ENCODE peak calls at places on chromosomes 11 and 22, in eight cellular contexts. Q is hypothalamus; R is activated CD8-positive, alpha-beta memory T cell treated with anti-CD3 and anti-CD28 coated beads for 48 hours; F is activated T-helper 1 cell treated with anti-CD3 and anti-CD28 coated beads, Interleukin-2, amount 50 U/mL, for 16 hours; C is cerebellar nuclear complex; P is GM12892; H is NCI-H1436; L is A549. O is an unnamed sample.

GRCh38 chr11:46330887-46331652 is 16.2 kb upstream of the DGKZ start:
- DNase-seq in H (no peak), C (no peak), L (no peak), Q (no peak), R (no peak), F (no peak), P (no peak), O (no peak)

GRCh38 chr11:27313157-27313821 is 49.7 kb downstream of the CCDC34 start:
- DNase-seq in Q (no peak), L (no peak), R (no peak), F (no peak), C (no peak), P (no peak), H (no peak), O (no peak)

GRCh38 chr22:30607300-30607930 is 441 bp downstream of the TCN2 start:
- DNase-seq in H (no peak), C (no peak), Q (no peak), F (no peak), L (no peak), R (no peak), P (no peak), O (no peak)

GRCh38 chr11:27464155-27464759 is 8.3 kb downstream of the LGR4 start:
- DNase-seq in L (no peak), C (no peak), Q (no peak), P (no peak), H (no peak), R (no peak), F (no peak), O (no peak)

GRCh38 chr22:45603631-45604030 is 68.0 kb upstream of the ATXN10 start:
- DNase-seq in L (no peak), F (no peak), P (no peak), Q (no peak), R (no peak), C (no peak), H (peak), O (no peak)

GRCh38 chr11:72965672-72966071 is 151.5 kb downstream of the ATG16L2 start:
- DNase-seq in P (no peak), R (no peak), F (no peak), H (no peak), C (no peak), L (no peak), Q (no peak), O (no peak)

GRCh38 chr11:12280838-12281565 is 96.4 kb upstream of the PARVA start:
- DNase-seq in P (no peak), H (no peak), R (no peak), C (no peak), L (no peak), Q (no peak), F (no peak), O (no peak)

GRCh38 chr22:48605856-48606255 is 1221.8 kb downstream of the BRD1 start:
- DNase-seq in H (peak), R (no peak), F (no peak), C (no peak), Q (no peak), L (peak), P (no peak), O (no peak)

GRCh38 chr11:68012843-68013610 is 2.9 kb downstream of the ALDH3B1 start:
- DNase-seq in H (no peak), Q (peak), R (no peak), P (no peak), F (no peak), C (no peak), L (peak), O (no peak)

GRCh38 chr11:19281555-19281954 is 40.8 kb upstream of the E2F8 start:
- DNase-seq in Q (no peak), H (no peak), C (no peak), R (no peak), F (no peak), P (no peak), L (no peak), O (no peak)

GRCh38 chr22:19292262-19293230 is 1.0 kb upstream of the CLTCL1 start:
- DNase-seq in P (no peak), R (no peak), Q (peak), F (no peak), C (no peak), L (no peak), H (peak), O (no peak)

GRCh38 chr11:13261600-13262061 is 16.0 kb upstream of the BMAL1 start:
- DNase-seq in L (peak), C (no peak), R (no peak), P (no peak), Q (no peak), H (no peak), F (no peak), O (no peak)

GRCh38 chr11:117842131-117842941 is 17.8 kb upstream of the FXYD2 start:
- DNase-seq in R (no peak), C (no peak), H (no peak), P (no peak), L (no peak), Q (no peak), F (no peak), O (no peak)

GRCh38 chr22:36180038-36180880 is 19.7 kb upstream of the APOL3 start:
- DNase-seq in L (peak), F (peak), Q (peak), R (peak), P (peak), H (peak), C (no peak), O (peak)

GRCh38 chr11:75174781-75175370 is 24.0 kb downstream of the SLCO2B1 start:
- DNase-seq in R (no peak), P (no peak), H (no peak), F (no peak), C (no peak), Q (peak), L (no peak), O (no peak)

GRCh38 chr22:19169002-19169946 is 9.3 kb downstream of the SLC25A1 start:
- DNase-seq in L (no peak), F (no peak), H (no peak), R (no peak), C (no peak), Q (no peak), P (no peak), O (no peak)

GRCh38 chr11:124745835-124746620 is 6.0 kb downstream of the VSIG2 start:
- DNase-seq in H (no peak), R (no peak), L (peak), P (peak), C (no peak), F (no peak), Q (no peak), O (no peak)

GRCh38 chr22:41725510-41726110 is 26.3 kb downstream of the MEI1 start:
- DNase-seq in H (no peak), Q (no peak), L (no peak), R (no peak), C (no peak), F (no peak), P (no peak), O (no peak)

O was measured in endothelial cell.